ENCODE peak calls at places on chromosomes 2 and 18, in four cellular contexts. B, Y, X and N are unnamed samples.

GRCh38 chr2:20450201-20451108 is 3.6 kb downstream of the RHOB start:
- DNase-seq in B (peak; percentile 18), Y (no peak), X (peak; percentile 65), N (no peak)

GRCh38 chr2:226794751-226795171 is 4.9 kb downstream of the IRS1 start:
- DNase-seq in B (no peak), Y (no peak), X (no peak), N (no peak)

GRCh38 chr2:161230959-161231358 is 70.7 kb downstream of the TANK start:
- DNase-seq in B (no peak), Y (no peak), X (no peak), N (no peak)

GRCh38 chr2:17901246-17901645 is 22.8 kb downstream of the KCNS3 start:
- DNase-seq in B (no peak), Y (no peak), X (peak; percentile 39), N (no peak)

GRCh38 chr2:17309741-17310339 is 208.4 kb downstream of the RAD51AP2 start:
- DNase-seq in B (peak; percentile 79), Y (no peak), X (no peak), N (no peak)

GRCh38 chr2:128308889-128309288 is 9.8 kb downstream of the HS6ST1 start:
- DNase-seq in B (no peak), Y (no peak), X (no peak), N (no peak)

GRCh38 chr18:48356909-48357631 is 52.1 kb downstream of the ZBTB7C start:
- DNase-seq in B (no peak), Y (no peak), X (no peak), N (no peak)

GRCh38 chr2:241629762-241630435 is 7.1 kb downstream of the THAP4 start:
- DNase-seq in B (no peak), Y (peak; percentile 70), X (no peak), N (no peak)

GRCh38 chr18:48340502-48340901 is 68.7 kb downstream of the ZBTB7C start:
- DNase-seq in B (no peak), Y (no peak), X (no peak), N (no peak)

GRCh38 chr18:63224574-63224973 is 95.0 kb downstream of the BCL2 start:
- DNase-seq in B (no peak), Y (no peak), X (no peak), N (no peak)

GRCh38 chr18:22846088-22846683 is 86.9 kb upstream of the RBBP8 start:
- DNase-seq in B (no peak), Y (no peak), X (no peak), N (no peak)

GRCh38 chr2:26008851-26009566 is 24.9 kb upstream of the RAB10 start:
- DNase-seq in B (peak; percentile 44), Y (no peak), X (peak; percentile 45), N (no peak)

GRCh38 chr2:170742000-170742399 is 26.9 kb downstream of the SP5 start:
- DNase-seq in B (no peak), Y (no peak), X (no peak), N (no peak)

GRCh38 chr2:229835601-229836283 is 86.1 kb downstream of the TRIP12 start:
- DNase-seq in B (no peak), Y (no peak), X (no peak), N (no peak)

GRCh38 chr18:34342960-34343359 is 118.2 kb upstream of the NOL4 start:
- DNase-seq in B (no peak), Y (peak; percentile 2), X (no peak), N (no peak)
- TF ChIP-seq CTCF in B (no peak), Y (no peak), X (no peak), N (no peak)

GRCh38 chr2:165691615-165692014 is 102.4 kb downstream of the GALNT3 start:
- DNase-seq in B (no peak), Y (no peak), X (no peak), N (no peak)
- TF ChIP-seq CTCF in B (no peak), Y (no peak), X (no peak), N (no peak)

DNA sequence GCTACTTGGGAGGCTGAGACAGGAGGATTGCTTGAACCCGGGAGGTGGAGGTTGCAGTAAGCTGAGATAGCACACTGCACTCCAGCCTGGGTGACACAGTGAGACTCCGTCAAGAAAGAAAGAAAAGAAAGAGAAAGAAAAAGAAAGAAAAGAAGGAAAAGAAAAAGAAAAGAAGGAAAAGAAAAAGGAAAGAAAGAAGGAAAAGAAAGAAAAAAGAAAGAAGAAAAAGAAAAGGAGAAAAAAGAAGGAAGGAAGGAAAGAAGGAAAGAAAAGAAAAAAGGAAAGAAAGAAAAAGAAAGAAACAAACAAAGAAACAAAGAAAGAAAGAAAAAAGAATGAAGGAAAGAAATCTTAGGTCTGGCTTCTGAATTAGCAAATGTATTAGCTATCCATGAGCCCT is 150.4 kb downstream of the TMEM163 start:
- DNase-seq in B (no peak), Y (no peak), X (no peak), N (no peak)
- TF ChIP-seq CTCF in B (no peak), Y (no peak), X (no peak), N (no peak)

GRCh38 chr2:38376346-38376682 is 759 bp downstream of the ATL2 start:
- DNase-seq in B (peak; percentile 69), Y (no peak), X (no peak), N (no peak)
- TF ChIP-seq CTCF in B (no peak), Y (no peak), X (no peak), N (no peak)

GRCh38 chr2:56288863-56289580 is 105.2 kb downstream of the CCDC85A start:
- DNase-seq in B (no peak), Y (no peak), X (no peak), N (no peak)
- TF ChIP-seq CTCF in B (no peak), Y (peak; percentile 18), X (no peak), N (no peak)

DNA sequence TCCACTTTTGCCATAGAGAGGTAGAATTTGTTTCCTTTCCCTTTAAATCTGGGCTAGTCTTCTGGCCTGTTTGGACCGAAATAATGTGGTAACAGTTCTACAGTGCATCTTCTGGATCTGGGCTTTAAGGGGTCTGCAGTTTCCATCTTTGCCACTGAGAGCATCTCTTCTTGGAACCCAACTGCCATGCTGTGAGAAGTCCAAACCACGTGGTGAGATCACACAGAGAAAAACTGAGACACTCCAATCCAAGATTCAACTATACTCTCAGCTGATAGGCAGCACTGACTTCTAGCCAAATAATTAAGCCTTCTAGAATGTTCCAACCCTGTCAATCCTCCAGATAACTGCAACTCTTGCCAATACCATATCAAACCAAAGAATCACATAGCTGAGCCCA is 261.1 kb downstream of the INSIG2 start:
- DNase-seq in B (no peak), Y (no peak), X (no peak), N (no peak)
- TF ChIP-seq CTCF in B (no peak), Y (no peak), X (no peak), N (no peak)